ENCODE peak calls at places on chromosomes 7 and 10, in seven cellular contexts. Q, G, V, C, D, O and A are unnamed samples.

GRCh38 chr7:74223711-74224510 is 14.1 kb downstream of the LAT2 start:
- DNase-seq in Q (no peak), G (no peak), V (no peak), C (no peak), D (no peak), O (no peak), A (no peak)

GRCh38 chr10:101012525-101013364 is 13.1 kb downstream of the LZTS2 start:
- DNase-seq in Q (peak; percentile 86), G (peak; percentile 77), V (peak; percentile 95), C (no peak), D (peak; percentile 92), O (peak; percentile 77), A (peak; percentile 96)

GRCh38 chr10:29150010-29150409 is 138.9 kb upstream of the LYZL1 start:
- DNase-seq in Q (no peak), G (no peak), V (no peak), C (no peak), D (peak; percentile 27), O (no peak), A (no peak)

GRCh38 chr7:18831381-18831901 is 286.0 kb downstream of the TWIST1 start:
- DNase-seq in Q (no peak), G (no peak), V (peak; percentile 41), C (no peak), D (no peak), O (no peak), A (no peak)

GRCh38 chr10:132961864-132962622 is 19.7 kb upstream of the CFAP46 start:
- DNase-seq in Q (peak; percentile 92), G (peak; percentile 71), V (peak; percentile 67), C (peak; percentile 70), D (peak; percentile 94), O (no peak), A (peak; percentile 69)

GRCh38 chr7:150367677-150368097 is 935 bp upstream of the REPIN1 start:
- DNase-seq in Q (no peak), G (no peak), V (peak; percentile 46), C (no peak), D (no peak), O (no peak), A (peak; percentile 60)

GRCh38 chr7:118306771-118307170 is 82.3 kb downstream of the ANKRD7 start:
- DNase-seq in Q (no peak), G (no peak), V (no peak), C (no peak), D (no peak), O (no peak), A (peak; percentile 27)

GRCh38 chr7:157875230-157876179 is 538.7 kb downstream of the DNAJB6 start:
- DNase-seq in Q (peak; percentile 80), G (peak; percentile 57), V (no peak), C (no peak), D (peak; percentile 70), O (no peak), A (no peak)

GRCh38 chr10:78535716-78536218 is 502.1 kb downstream of the RPS24 start:
- DNase-seq in Q (no peak), G (no peak), V (no peak), C (no peak), D (no peak), O (no peak), A (no peak)

GRCh38 chr10:92689663-92690210 is at the start of gene HHEX:
- DNase-seq in Q (peak; percentile 52), G (peak; percentile 18), V (peak; percentile 76), C (no peak), D (peak; percentile 52), O (no peak), A (peak; percentile 78)

GRCh38 chr7:28433039-28433438 is 20.7 kb downstream of the CREB5 start:
- DNase-seq in Q (no peak), G (no peak), V (no peak), C (no peak), D (no peak), O (no peak), A (no peak)

GRCh38 chr10:58546137-58546536 is 33.5 kb downstream of the BICC1 start:
- DNase-seq in Q (no peak), G (no peak), V (no peak), C (no peak), D (no peak), O (no peak), A (no peak)

GRCh38 chr7:94710256-94710655 is 54.3 kb upstream of the SGCE start:
- DNase-seq in Q (no peak), G (no peak), V (peak; percentile 31), C (no peak), D (no peak), O (no peak), A (no peak)

GRCh38 chr7:108294595-108294994 is 161.6 kb downstream of the NRCAM start:
- DNase-seq in Q (no peak), G (no peak), V (no peak), C (no peak), D (no peak), O (no peak), A (no peak)

GRCh38 chr10:130136214-130137076 is at the start of gene GLRX3:
- DNase-seq in Q (peak; percentile 90), G (peak; percentile 90), V (peak; percentile 71), C (peak; percentile 27), D (peak; percentile 92), O (peak; percentile 86), A (peak; percentile 87)

GRCh38 chr10:69496352-69497234 is 45.3 kb downstream of the TSPAN15 start:
- DNase-seq in Q (no peak), G (no peak), V (no peak), C (no peak), D (no peak), O (no peak), A (no peak)

GRCh38 chr10:12262278-12262981 is 66.4 kb downstream of the CDC123 start:
- DNase-seq in Q (no peak), G (no peak), V (no peak), C (no peak), D (no peak), O (no peak), A (no peak)

GRCh38 chr10:69769395-69769989 is 32.2 kb upstream of the COL13A1 start:
- DNase-seq in Q (peak; percentile 86), G (no peak), V (peak; percentile 79), C (peak; percentile 34), D (peak; percentile 89), O (peak; percentile 4), A (peak; percentile 82)

GRCh38 chr10:9757176-9757575 is 1260.5 kb upstream of the CELF2 start:
- DNase-seq in Q (no peak), G (no peak), V (no peak), C (no peak), D (no peak), O (no peak), A (no peak)

GRCh38 chr7:45421826-45422225 is 152.3 kb upstream of the ADCY1 start:
- DNase-seq in Q (no peak), G (no peak), V (no peak), C (no peak), D (no peak), O (no peak), A (no peak)

GRCh38 chr10:74189999-74190421 is 39.0 kb downstream of the ADK start:
- DNase-seq in Q (no peak), G (no peak), V (peak; percentile 93), C (no peak), D (peak; percentile 65), O (peak; percentile 74), A (peak; percentile 90)

GRCh38 chr10:6244510-6244909 is 41.8 kb downstream of the PFKFB3 start:
- DNase-seq in Q (no peak), G (no peak), V (no peak), C (no peak), D (no peak), O (no peak), A (no peak)

GRCh38 chr7:15326044-15326644 is 235.7 kb downstream of the AGMO start:
- DNase-seq in Q (no peak), G (no peak), V (peak; percentile 35), C (no peak), D (peak; percentile 35), O (no peak), A (peak; percentile 50)

GRCh38 chr7:151427705-151428392 is 12.1 kb downstream of the CRYGN start:
- DNase-seq in Q (no peak), G (no peak), V (no peak), C (no peak), D (no peak), O (no peak), A (peak; percentile 58)
- H3K4me1 ChIP-seq in Q (peaks cover 3% of the 10 kb centered on the region), G (peaks cover 13% of the 10 kb centered on the region), V (peaks cover 39% of the 10 kb centered on the region), C (peaks cover 5% of the 10 kb centered on the region), D (peaks cover 13% of the 10 kb centered on the region), O (peaks cover 32% of the 10 kb centered on the region), A (peaks cover 37% of the 10 kb centered on the region)

GRCh38 chr7:24566274-24566673 is 7.0 kb upstream of the PALS2 start:
- DNase-seq in Q (no peak), G (no peak), V (no peak), C (no peak), D (no peak), O (no peak), A (no peak)
- H3K18ac ChIP-seq in Q (no peak overlapping the region), G (no peak overlapping the region), V (no peak overlapping the region), C (no peak overlapping the region), D (no peak overlapping the region), O (no peak overlapping the region), A (no peak overlapping the region)

GRCh38 chr10:32327364-32327691 is 19.6 kb downstream of the EPC1 start:
- DNase-seq in Q (no peak), G (no peak), V (no peak), C (no peak), D (no peak), O (no peak), A (peak; percentile 69)
- H3K4me1 ChIP-seq in Q (peaks cover 8% of the 10 kb centered on the region), G (peaks cover 4% of the 10 kb centered on the region), V (peaks cover 6% of the 10 kb centered on the region), C (peaks cover 10% of the 10 kb centered on the region), D (peaks cover 11% of the 10 kb centered on the region), O (peaks cover 2% of the 10 kb centered on the region), A (peaks cover 3% of the 10 kb centered on the region)

DNA sequence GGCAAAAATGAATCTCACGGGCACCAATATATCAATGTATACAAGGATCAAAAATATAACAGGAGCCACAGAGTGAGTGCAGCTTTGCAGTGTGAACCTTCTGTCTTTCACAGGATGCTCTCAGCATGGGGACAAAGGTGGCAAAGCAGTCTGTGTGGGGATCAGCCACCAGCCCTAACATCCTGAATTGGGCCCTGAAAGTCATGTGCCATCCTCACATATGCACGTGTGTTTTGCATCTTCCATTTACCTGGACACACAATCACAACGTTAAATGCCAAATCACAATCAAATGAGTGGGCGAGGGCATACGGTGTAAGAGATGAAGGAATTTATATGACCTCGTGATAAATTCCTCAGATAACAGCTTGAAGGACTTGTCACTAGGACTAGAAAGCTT is 6.5 kb downstream of the TAS2R16 start:
- DNase-seq in Q (no peak), G (no peak), V (no peak), C (no peak), D (peak; percentile 88), O (no peak), A (no peak)
- H3K18ac ChIP-seq in Q (no peak overlapping the region), G (no peak overlapping the region), V (no peak overlapping the region), C (no peak overlapping the region), D (no peak overlapping the region), O (no peak overlapping the region), A (no peak overlapping the region)

GRCh38 chr10:96671207-96671890 is 49.0 kb downstream of the PIK3AP1 start:
- DNase-seq in Q (no peak), G (no peak), V (no peak), C (no peak), D (no peak), O (no peak), A (no peak)
- H3K4me1 ChIP-seq in Q (no peaks in the 10 kb centered on the region), G (peaks cover 6% of the 10 kb centered on the region), V (peaks cover 7% of the 10 kb centered on the region), C (no peaks in the 10 kb centered on the region), D (no peaks in the 10 kb centered on the region), O (peaks cover 5% of the 10 kb centered on the region), A (peaks cover 13% of the 10 kb centered on the region)

GRCh38 chr10:80530251-80530650 is 7.5 kb upstream of the SH2D4B start:
- DNase-seq in Q (no peak), G (no peak), V (peak; percentile 22), C (no peak), D (peak; percentile 44), O (no peak), A (peak; percentile 47)
- H3K18ac ChIP-seq in Q (no peak overlapping the region), G (no peak overlapping the region), V (no peak overlapping the region), C (no peak overlapping the region), D (no peak overlapping the region), O (no peak overlapping the region), A (no peak overlapping the region)

GRCh38 chr7:24922099-24922773 is 57.7 kb downstream of the OSBPL3 start:
- DNase-seq in Q (no peak), G (no peak), V (no peak), C (no peak), D (no peak), O (no peak), A (no peak)
- H3K4me1 ChIP-seq in Q (no peaks in the 10 kb centered on the region), G (peaks cover 14% of the 10 kb centered on the region), V (peaks cover 25% of the 10 kb centered on the region), C (no peaks in the 10 kb centered on the region), D (peaks cover 4% of the 10 kb centered on the region), O (peaks cover 2% of the 10 kb centered on the region), A (peaks cover 6% of the 10 kb centered on the region)